ENCODE peak calls at places on chromosomes 3 and 15, in four cellular contexts. P is GM12878, R is GM12891, E is K562. G is an unnamed sample.
A peak's percentile ranks its signal among the peaks of the same experiment; 100 is the strongest.

GRCh38 chr3:62622553-62623174 is 249.3 kb upstream of the FEZF2 start:
- DNase-seq in P (peak; percentile 1), R (peak; percentile 2), E (peak; percentile 51), G (no peak)

GRCh38 chr3:120275553-120276092 is 9.4 kb downstream of the GPR156 start:
- DNase-seq in P (no peak), R (no peak), E (no peak), G (no peak)

GRCh38 chr3:121619691-121620090 is 26.5 kb downstream of the FBXO40 start:
- DNase-seq in P (no peak), R (no peak), E (no peak), G (no peak)

GRCh38 chr3:72960812-72961518 is 35.6 kb upstream of the PPP4R2 start:
- DNase-seq in P (no peak), R (no peak), E (peak; percentile 12), G (no peak)

GRCh38 chr3:112699436-112699978 is 58.6 kb upstream of the CCDC80 start:
- DNase-seq in P (no peak), R (no peak), E (peak; percentile 11), G (no peak)

GRCh38 chr3:106092792-106093191 is 224.0 kb upstream of the CBLB start:
- DNase-seq in P (no peak), R (no peak), E (no peak), G (no peak)

GRCh38 chr3:13081603-13082360 is 8.6 kb upstream of the IQSEC1 start:
- DNase-seq in P (no peak), R (no peak), E (peak; percentile 54), G (no peak)

GRCh38 chr3:37054370-37054769 is 61.1 kb downstream of the MLH1 start:
- DNase-seq in P (peak; percentile 32), R (peak; percentile 15), E (peak; percentile 42), G (no peak)

GRCh38 chr3:37907906-37908305 is 46.2 kb downstream of the CTDSPL start:
- DNase-seq in P (peak; percentile 84), R (peak; percentile 16), E (no peak), G (no peak)

GRCh38 chr15:97902140-97902780 is 58.2 kb upstream of the ARRDC4 start:
- DNase-seq in P (no peak), R (no peak), E (no peak), G (no peak)

GRCh38 chr15:78968539-78969271 is 23.9 kb upstream of the CTSH start:
- DNase-seq in P (no peak), R (no peak), E (no peak), G (no peak)

GRCh38 chr15:68909601-68910000 is 20.7 kb upstream of the SPESP1 start:
- DNase-seq in P (no peak), R (no peak), E (no peak), G (no peak)

GRCh38 chr3:26438325-26438940 is 184.1 kb upstream of the LRRC3B start:
- DNase-seq in P (no peak), R (no peak), E (no peak), G (no peak)

GRCh38 chr15:63597033-63597790 is at the start of gene FBXL22:
- DNase-seq in P (no peak), R (no peak), E (no peak), G (no peak)

GRCh38 chr15:94844533-94845390 is 613.4 kb downstream of the MCTP2 start:
- DNase-seq in P (no peak), R (no peak), E (peak; percentile 92), G (no peak)

GRCh38 chr3:124586126-124587052 is 143.9 kb upstream of the UMPS start:
- DNase-seq in P (no peak), R (no peak), E (peak; percentile 90), G (no peak)

GRCh38 chr15:52417501-52417900 is 111.2 kb downstream of the MYO5A start:
- DNase-seq in P (no peak), R (no peak), E (no peak), G (no peak)

DNA sequence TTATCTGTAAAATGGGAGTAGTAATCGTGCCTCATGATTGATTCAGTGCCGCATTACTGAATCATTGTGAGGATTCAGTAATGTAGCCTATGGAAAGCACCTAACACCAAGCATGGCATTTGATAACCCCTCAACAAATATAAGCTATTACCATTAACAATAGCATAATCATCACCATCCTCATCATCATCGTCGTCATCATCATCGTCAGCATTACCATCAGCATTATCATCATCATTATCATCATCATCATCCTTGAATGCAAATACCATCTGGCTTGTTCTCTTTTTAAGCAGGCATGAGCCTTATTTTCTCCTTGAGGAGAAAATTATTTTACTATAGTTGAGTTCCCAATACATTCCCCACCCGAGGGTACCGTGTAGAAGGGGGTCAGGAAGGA is 115.4 kb upstream of the PTPRG start:
- DNase-seq in P (no peak), R (no peak), E (no peak), G (no peak)
- TF ChIP-seq SPI1 in P (no peak), R (no peak), E (no peak), G (no peak)

GRCh38 chr3:193560870-193561269 is 6.2 kb upstream of the ATP13A4 start:
- DNase-seq in P (no peak), R (no peak), E (no peak), G (no peak)
- TF ChIP-seq SPI1 in P (no peak), R (no peak), E (no peak), G (no peak)

DNA sequence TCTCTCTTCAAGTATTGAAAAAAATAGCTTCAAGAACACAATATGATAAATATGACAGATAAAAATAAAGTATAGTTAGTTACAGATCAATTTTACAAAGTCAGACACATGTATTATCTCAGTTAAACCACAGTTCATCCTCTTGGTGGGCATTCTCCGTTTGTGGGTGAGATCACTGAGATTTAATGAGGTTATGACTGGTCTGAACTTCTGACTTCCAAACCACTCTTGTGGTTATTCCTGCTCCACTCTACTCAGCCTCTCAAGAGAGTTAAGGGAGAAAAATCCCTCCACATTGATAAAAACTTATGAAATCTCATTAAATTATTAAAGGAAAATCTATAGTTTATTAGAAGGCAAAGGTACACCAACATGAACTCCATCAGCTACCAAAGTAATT is 229.9 kb upstream of the LRTM1 start:
- DNase-seq in P (no peak), R (no peak), E (no peak), G (no peak)
- TF ChIP-seq SPI1 in P (no peak), R (no peak), E (no peak), G (no peak)

GRCh38 chr3:28326458-28326926 is 22.0 kb upstream of the ZCWPW2 start:
- DNase-seq in P (peak; percentile 38), R (no peak), E (no peak), G (no peak)
- TF ChIP-seq SPI1 in P (no peak), R (no peak), E (no peak), G (no peak)

DNA sequence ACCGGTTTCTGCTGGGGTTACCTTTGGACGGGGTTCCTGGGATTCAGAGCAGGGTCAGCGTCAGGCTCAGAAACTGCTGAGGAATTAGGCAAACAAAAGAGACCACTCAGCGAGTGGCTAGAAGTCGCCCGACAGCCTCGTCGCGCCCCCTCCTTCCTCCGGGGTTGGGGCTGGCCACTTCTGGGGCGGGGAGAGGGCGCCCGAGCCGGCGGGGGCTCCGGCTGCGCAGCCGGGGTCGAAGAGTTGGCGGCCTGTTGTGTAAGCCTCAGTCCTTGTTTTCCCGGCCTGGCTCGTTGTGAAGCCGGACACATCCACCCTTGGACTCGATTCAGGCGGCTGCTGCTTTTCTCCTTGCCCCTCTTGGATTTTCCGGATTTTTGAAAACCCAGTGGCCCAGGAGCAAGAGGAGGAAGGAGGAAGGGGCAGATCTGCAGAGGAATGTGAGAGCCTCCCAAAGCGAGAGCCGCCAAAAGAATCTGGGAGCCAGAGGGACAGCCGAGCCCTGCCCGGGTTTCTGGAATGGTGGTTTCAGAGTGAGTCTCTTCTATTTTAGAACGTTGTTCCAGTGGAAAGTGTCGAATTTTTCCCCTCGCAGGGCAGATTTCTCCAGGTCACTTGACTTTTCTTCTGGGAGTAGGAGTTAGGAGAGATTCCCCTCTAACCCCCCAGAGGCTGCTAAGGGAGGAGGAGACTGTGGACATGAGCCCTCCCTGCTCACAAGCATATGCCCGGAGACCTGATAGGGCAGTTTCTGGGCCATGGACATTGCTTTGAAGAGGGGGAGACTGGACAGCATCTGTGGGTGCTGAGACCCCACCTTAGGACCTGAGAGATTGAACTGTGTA is 666 bp downstream of the SNX33 start:
- DNase-seq in P (no peak), R (no peak), E (peak; percentile 56), G (no peak)
- TF ChIP-seq SPI1 in P (no peak), R (no peak), E (no peak), G (no peak)

DNA sequence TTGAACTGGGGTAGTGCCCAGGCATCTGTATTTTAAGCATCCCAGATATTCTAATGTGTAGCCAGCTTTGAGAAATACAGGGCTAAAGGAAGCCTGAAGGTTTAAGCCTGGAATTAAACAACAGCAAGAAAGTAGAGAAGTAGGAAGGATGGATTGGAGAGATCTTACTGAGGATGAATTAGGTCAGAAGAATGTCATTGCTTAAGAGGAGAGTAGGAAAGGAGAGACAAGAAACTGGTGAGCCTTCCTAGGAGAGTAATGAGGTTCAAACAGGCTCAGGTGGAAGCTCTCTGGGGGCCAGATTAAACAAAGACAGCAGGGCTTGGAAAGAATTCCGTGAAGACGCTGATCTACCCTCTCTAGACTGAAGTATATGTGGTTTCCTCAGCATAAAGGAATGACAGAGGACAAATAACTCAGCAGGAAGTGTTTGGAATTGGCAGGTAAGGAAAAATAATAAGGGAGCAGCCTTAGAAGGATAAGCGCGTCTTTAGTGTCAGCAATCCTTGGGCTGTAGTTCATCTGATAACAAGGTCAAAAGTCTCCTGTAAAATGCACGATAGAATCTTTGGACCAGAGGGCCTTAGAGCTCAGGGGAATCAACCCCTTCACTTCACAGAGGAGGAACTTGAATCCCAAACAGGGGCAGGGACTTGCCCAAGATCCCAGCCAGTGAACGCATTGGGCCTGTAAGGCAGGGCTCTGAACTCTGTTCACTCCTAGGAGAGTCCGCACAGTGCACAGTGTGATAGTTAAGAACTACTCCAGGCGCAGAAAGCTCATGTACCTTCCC is 90.9 kb downstream of the TP63 start:
- DNase-seq in P (no peak), R (no peak), E (no peak), G (no peak)
- TF ChIP-seq SPI1 in P (no peak), R (no peak), E (no peak), G (no peak)